ENCODE peak calls at places on chromosomes 16 and 17, in four cellular contexts. F is GM04504, M is Karpas-422, G is GM20000. L is an unnamed sample.

GRCh38 chr17:78307887-78308633 is 51.8 kb downstream of the SOCS3 start:
- DNase-seq in M (peak), G (no peak), F (no peak), L (no peak)

GRCh38 chr17:47889734-47890529 is 6.1 kb upstream of the SP2 start:
- DNase-seq in G (peak), M (peak), F (no peak), L (peak)

GRCh38 chr17:38563362-38564253 is 42.1 kb downstream of the SRCIN1 start:
- DNase-seq in G (no peak), F (no peak), M (no peak), L (no peak)

GRCh38 chr17:14282700-14283099 is 18.2 kb upstream of the HS3ST3B1 start:
- DNase-seq in G (no peak), M (no peak), F (no peak), L (no peak)

GRCh38 chr17:17032131-17032692 is 10.0 kb upstream of the MPRIP start:
- DNase-seq in M (no peak), F (no peak), G (no peak), L (no peak)

GRCh38 chr17:7046127-7046724 is 2.3 kb upstream of the SLC16A11 start:
- DNase-seq in M (no peak), G (no peak), F (no peak), L (no peak)

GRCh38 chr17:17840751-17841591 is 4.2 kb upstream of the SREBF1 start:
- DNase-seq in F (no peak), G (peak), M (peak), L (no peak)

GRCh38 chr17:55883112-55883511 is 132.3 kb downstream of the PCTP start:
- DNase-seq in G (no peak), M (no peak), F (no peak), L (no peak)

GRCh38 chr16:81842564-81843242 is 63.6 kb downstream of the PLCG2 start:
- DNase-seq in M (no peak), F (no peak), G (peak), L (peak)

GRCh38 chr17:17849147-17849820 is 12.5 kb upstream of the SREBF1 start:
- DNase-seq in F (no peak), M (peak), G (peak), L (peak)

GRCh38 chr16:83409347-83409746 is 398.4 kb upstream of the HSBP1 start:
- DNase-seq in F (no peak), M (no peak), G (no peak), L (no peak)

GRCh38 chr17:16046966-16047365 is 47.3 kb downstream of the TTC19 start:
- DNase-seq in M (no peak), F (no peak), G (no peak), L (no peak)

GRCh38 chr17:7328840-7329359 is at the start of gene NEURL4:
- DNase-seq in M (no peak), G (peak), F (no peak), L (peak)

GRCh38 chr16:88578446-88579313 is 8.5 kb downstream of the ZC3H18 start:
- DNase-seq in G (no peak), F (no peak), M (no peak), L (no peak)

GRCh38 chr17:81371910-81372760 is 23.1 kb upstream of the BAHCC1 start:
- DNase-seq in M (no peak), G (no peak), F (no peak), L (no peak)

GRCh38 chr16:10827691-10828341 is 9.2 kb upstream of the TVP23A start:
- DNase-seq in G (no peak), M (no peak), F (peak), L (no peak)

GRCh38 chr16:57060323-57061083 is 31.9 kb upstream of the CPNE2 start:
- DNase-seq in M (no peak), F (no peak), G (no peak), L (no peak)

GRCh38 chr17:19650826-19651225 is 2.3 kb downstream of the ALDH3A2 start:
- DNase-seq in F (no peak), M (no peak), G (no peak), L (no peak)

GRCh38 chr16:87086156-87086555 is 231.0 kb downstream of the C16orf95 start:
- DNase-seq in M (no peak), F (peak), G (no peak), L (peak)

GRCh38 chr17:47246120-47246519 is 7.5 kb upstream of the ITGB3 start:
- DNase-seq in F (no peak), G (no peak), M (no peak), L (no peak)

GRCh38 chr16:82034981-82035612 is at the start of gene HSD17B2:
- DNase-seq in M (no peak), G (no peak), F (no peak), L (no peak)

GRCh38 chr16:84156342-84156784 is 11.3 kb downstream of the DNAAF1 start:
- DNase-seq in G (no peak), M (no peak), F (no peak), L (no peak)

GRCh38 chr16:3665508-3665907 is 11.0 kb downstream of the DNASE1 start:
- DNase-seq in M (no peak), F (no peak), G (no peak), L (no peak)

GRCh38 chr16:65572156-65572555 is 450.3 kb upstream of the CDH11 start:
- DNase-seq in G (no peak), F (peak), M (no peak), L (no peak)

GRCh38 chr16:22315979-22316378 is 18.8 kb downstream of the POLR3E start:
- DNase-seq in M (no peak), G (no peak), F (no peak), L (no peak)

GRCh38 chr16:88724855-88725555 is 18.7 kb downstream of the CTU2 start:
- DNase-seq in G (no peak), F (no peak), M (no peak), L (no peak)

GRCh38 chr17:62708587-62708986 is 81.1 kb downstream of the MRC2 start:
- DNase-seq in M (no peak), G (no peak), F (no peak), L (no peak)

GRCh38 chr17:46964315-46965265 is 14.5 kb downstream of the RPRML start:
- DNase-seq in M (peak), G (no peak), F (no peak), L (no peak)

GRCh38 chr16:70770968-70771552 is 29.9 kb downstream of the VAC14 start:
- DNase-seq in G (peak), F (no peak), M (peak), L (peak)

GRCh38 chr17:3894927-3895343 is 2.1 kb upstream of the CAMKK1 start:
- DNase-seq in M (no peak), G (no peak), F (no peak), L (no peak)

GRCh38 chr17:58302171-58302918 is 21.6 kb upstream of the MPO start:
- DNase-seq in M (no peak), F (no peak), G (no peak), L (no peak)

GRCh38 chr17:66633322-66633965 is 201.5 kb upstream of the CACNG5 start:
- DNase-seq in F (peak), G (no peak), M (peak), L (peak)

GRCh38 chr17:78739331-78739853 is 42.7 kb downstream of the CYTH1 start:
- DNase-seq in F (no peak), M (peak), G (no peak), L (peak)

GRCh38 chr17:185445-186138 is 4.1 kb upstream of the DOC2B start:
- DNase-seq in G (no peak), M (no peak), F (no peak), L (peak)

GRCh38 chr17:18246880-18247612 is 11.5 kb downstream of the FLII start:
- DNase-seq in F (no peak), G (peak), M (peak), L (peak)

GRCh38 chr16:30120340-30121105 is 2.5 kb downstream of the MAPK3 start:
- DNase-seq in G (no peak), M (no peak), F (no peak), L (no peak)

GRCh38 chr17:32516940-32517711 is 30.3 kb downstream of the CDK5R1 start:
- DNase-seq in M (no peak), F (no peak), G (peak), L (peak)

GRCh38 chr17:83162035-83162745 is 82.8 kb downstream of the METRNL start:
- DNase-seq in G (no peak), F (no peak), M (no peak), L (no peak)

L was measured in GM12865.